ENCODE peak calls at places on chromosomes 12 and 14, in eight cellular contexts. M is kidney tubule cell; Y is dorsolateral prefrontal cortex; H is DMS153; D is stimulated activated CD4-positive, alpha-beta T cell treated with anti-CD3 and anti-CD28 coated beads, Interleukin-1b, Interleukin-23, amount 100 ng/mL, for 24 hours; P is stomach; E is NCI-H748 treated with DMSO at 0.1 percent for 48 hours; U is EH. J is an unnamed sample.

GRCh38 chr14:89427426-89428162 is 10.6 kb upstream of the FOXN3 start:
- DNase-seq in P (no peak), M (no peak), H (no peak), Y (no peak), E (no peak), D (no peak), U (no peak), J (no peak)

GRCh38 chr14:68028075-68028474 is 208.5 kb downstream of the RAD51B start:
- DNase-seq in P (no peak), H (no peak), Y (no peak), U (no peak), D (no peak), E (no peak), M (no peak), J (no peak)

GRCh38 chr14:104112609-104113571 is 25.5 kb upstream of the KIF26A start:
- DNase-seq in E (no peak), D (no peak), M (no peak), H (no peak), U (no peak), P (peak; percentile 21), Y (no peak), J (peak; percentile 28)

GRCh38 chr14:40464531-40464930 is 1032.3 kb upstream of the FBXO33 start:
- DNase-seq in H (no peak), D (no peak), E (no peak), Y (no peak), P (no peak), U (no peak), M (no peak), J (no peak)

GRCh38 chr12:46824709-46825108 is 1.1 kb downstream of the SLC38A4 start:
- DNase-seq in E (no peak), H (no peak), Y (no peak), M (no peak), P (no peak), D (no peak), U (no peak), J (no peak)

GRCh38 chr14:77603654-77604270 is 12.7 kb downstream of the SPTLC2 start:
- DNase-seq in E (no peak), U (peak; percentile 27), Y (no peak), H (no peak), P (no peak), D (no peak), M (peak; percentile 69), J (peak; percentile 51)

GRCh38 chr12:11875414-11875935 is 195.3 kb upstream of the BCL2L14 start:
- DNase-seq in M (peak; percentile 84), D (no peak), E (no peak), P (no peak), U (peak; percentile 26), Y (no peak), H (peak; percentile 12), J (no peak)

GRCh38 chr12:116160196-116160595 is 117.3 kb downstream of the MED13L start:
- DNase-seq in D (no peak), P (no peak), E (no peak), H (no peak), Y (no peak), U (peak; percentile 21), M (peak; percentile 79), J (no peak)

GRCh38 chr14:30242742-30243141 is 315.1 kb upstream of the PRKD1 start:
- DNase-seq in M (no peak), U (no peak), D (no peak), E (peak; percentile 94), H (no peak), P (no peak), Y (no peak), J (no peak)

GRCh38 chr14:100096656-100097055 is 31.4 kb downstream of the EVL start:
- DNase-seq in D (no peak), Y (no peak), M (no peak), E (no peak), U (peak; percentile 75), H (no peak), P (no peak), J (no peak)

GRCh38 chr14:53630336-53630735 is 326.3 kb downstream of the BMP4 start:
- DNase-seq in U (no peak), D (no peak), E (peak; percentile 59), Y (no peak), M (no peak), H (peak; percentile 92), P (no peak), J (no peak)

GRCh38 chr12:53053223-53054111 is 3.6 kb downstream of the TNS2 start:
- DNase-seq in E (peak; percentile 74), D (no peak), P (peak; percentile 84), H (peak; percentile 85), M (peak; percentile 77), U (peak; percentile 43), Y (peak; percentile 69), J (peak; percentile 90)

GRCh38 chr12:52377266-52377665 is 8.2 kb downstream of the KRT84 start:
- DNase-seq in E (no peak), H (no peak), D (no peak), M (no peak), U (no peak), Y (no peak), P (no peak), J (no peak)

GRCh38 chr12:105235747-105236476 is at the start of gene APPL2:
- DNase-seq in M (peak; percentile 92), D (peak; percentile 77), Y (peak; percentile 85), H (peak; percentile 77), E (peak; percentile 81), P (peak; percentile 91), U (peak; percentile 92), J (peak; percentile 92)

GRCh38 chr14:99807413-99808132 is 14.4 kb downstream of the EML1 start:
- DNase-seq in M (peak; percentile 39), D (no peak), U (peak; percentile 29), E (no peak), Y (no peak), P (no peak), H (no peak), J (no peak)

GRCh38 chr12:23891115-23891514 is 58.4 kb downstream of the SOX5 start:
- DNase-seq in D (no peak), E (no peak), P (no peak), M (no peak), Y (no peak), H (no peak), U (no peak), J (no peak)

GRCh38 chr12:61536525-61536924 is 723.7 kb upstream of the USP15 start:
- DNase-seq in H (no peak), E (no peak), M (no peak), U (no peak), D (no peak), P (no peak), Y (peak; percentile 52), J (no peak)

GRCh38 chr12:110901401-110901800 is 19.0 kb downstream of the MYL2 start:
- DNase-seq in Y (no peak), D (no peak), U (no peak), P (no peak), E (no peak), H (no peak), M (no peak), J (no peak)

GRCh38 chr12:76569685-76570604 is 10.4 kb upstream of the OSBPL8 start:
- DNase-seq in U (no peak), Y (no peak), E (no peak), P (no peak), M (no peak), H (no peak), D (no peak), J (no peak)

GRCh38 chr14:52790011-52790755 is 1.2 kb downstream of the GNPNAT1 start:
- DNase-seq in Y (no peak), M (no peak), U (no peak), H (no peak), D (no peak), E (no peak), P (no peak), J (no peak)

J was measured in left colon.